ENCODE peak calls at places on chromosomes 1 and 21, in nine cellular contexts. Q is cardiac muscle cell, X is neural progenitor cell, D is adrenal gland, J is nephron progenitor cell, N is heart left ventricle, S is GM20000, U is dorsolateral prefrontal cortex, F is suprapubic skin. V is an unnamed sample.

GRCh38 chr1:34696230-34696629 is 58.6 kb upstream of the GJB5 start:
- DNase-seq in S (no peak), D (no peak), X (no peak), N (no peak), U (no peak), Q (no peak), J (no peak), F (no peak), V (no peak)

GRCh38 chr1:167726038-167726437 is 4.3 kb downstream of the MPZL1 start:
- DNase-seq in X (no peak), N (no peak), J (no peak), Q (no peak), S (no peak), U (no peak), D (no peak), F (no peak), V (no peak)

GRCh38 chr1:208654241-208654640 is 410.1 kb upstream of the PLXNA2 start:
- DNase-seq in X (peak), S (no peak), Q (peak), N (no peak), J (peak), U (no peak), F (no peak), D (no peak), V (no peak)

GRCh38 chr1:26838474-26839338 is 12.2 kb downstream of the ZDHHC18 start:
- DNase-seq in X (no peak), F (no peak), Q (no peak), S (peak), U (no peak), D (no peak), J (no peak), N (no peak), V (no peak)

GRCh38 chr1:153841463-153841994 is 66.3 kb downstream of the SLC27A3 start:
- DNase-seq in U (no peak), D (no peak), X (no peak), Q (no peak), J (no peak), S (no peak), F (no peak), N (no peak), V (no peak)

GRCh38 chr1:167059045-167059728 is 31.0 kb downstream of the GPA33 start:
- DNase-seq in N (peak), Q (peak), F (no peak), X (peak), U (peak), J (peak), D (peak), S (peak), V (no peak)

GRCh38 chr21:41631564-41632461 is 123.9 kb upstream of the TMPRSS2 start:
- DNase-seq in S (no peak), D (no peak), X (no peak), F (no peak), Q (no peak), N (no peak), J (no peak), U (no peak), V (no peak)

GRCh38 chr1:221105578-221105977 is 226.3 kb downstream of the HLX start:
- DNase-seq in F (no peak), X (no peak), D (no peak), J (no peak), U (no peak), S (no peak), Q (no peak), N (no peak), V (no peak)

GRCh38 chr1:50735443-50735842 is 224.6 kb downstream of the FAF1 start:
- DNase-seq in D (no peak), Q (peak), U (no peak), N (no peak), F (no peak), X (peak), J (no peak), S (peak), V (no peak)

GRCh38 chr1:51073456-51073855 is 28.6 kb upstream of the C1orf185 start:
- DNase-seq in F (no peak), U (no peak), D (no peak), X (no peak), N (no peak), Q (no peak), J (no peak), S (no peak), V (no peak)

DNA sequence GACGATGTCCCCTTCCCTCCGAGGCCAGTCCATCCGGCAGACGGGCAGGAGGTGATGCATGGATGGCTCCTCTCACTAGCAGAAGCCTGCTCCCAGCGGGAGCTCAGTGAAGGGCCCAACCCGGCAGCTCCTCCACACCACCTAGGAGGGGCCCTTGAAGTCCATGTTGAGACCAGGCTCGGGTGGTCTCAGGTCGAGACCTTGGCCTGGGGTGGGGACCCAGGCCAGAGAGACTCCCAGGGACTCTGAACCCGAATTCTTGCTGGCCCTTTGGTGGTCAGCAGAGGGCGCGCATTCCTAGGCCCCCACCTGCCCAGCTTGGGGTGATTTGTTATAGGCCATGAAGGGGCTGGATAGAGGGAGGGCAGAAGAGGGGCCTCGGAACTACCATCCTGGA is 642 bp upstream of the NT5C1A start:
- DNase-seq in F (no peak), D (no peak), N (no peak), Q (peak), U (no peak), X (peak), J (peak), S (peak), V (no peak)
- TF ChIP-seq CTCF in F (no peak), D (peak), N (peak), Q (peak), U (peak), X (peak), J (peak), S (peak), V (peak)

DNA sequence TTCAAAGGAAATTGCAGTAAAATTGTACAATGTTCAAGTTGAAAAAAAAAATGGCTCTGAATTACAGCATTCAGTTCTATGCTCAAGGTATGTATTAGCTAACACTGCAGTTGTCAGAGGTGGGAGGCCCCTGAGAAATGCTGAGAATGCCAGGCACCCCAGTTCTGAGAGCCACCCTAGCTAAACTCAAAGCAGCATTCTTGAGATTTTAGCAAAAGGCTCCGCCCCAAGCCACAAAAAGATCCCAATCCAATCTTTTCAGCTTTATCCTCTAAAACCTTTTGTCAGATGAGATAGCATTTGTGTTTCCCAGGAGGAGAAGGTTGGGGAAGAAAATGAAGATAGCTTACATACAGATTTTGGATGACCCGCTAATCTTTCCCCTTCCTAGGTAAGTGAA is 68.8 kb downstream of the SMYD2 start:
- DNase-seq in S (no peak), F (no peak), D (no peak), U (no peak), J (no peak), X (peak), N (no peak), Q (peak), V (no peak)
- TF ChIP-seq CTCF in S (no peak), F (no peak), D (no peak), U (no peak), J (no peak), X (no peak), N (no peak), Q (no peak), V (no peak)

GRCh38 chr1:84755216-84755615 is 65.0 kb upstream of the SSX2IP start:
- DNase-seq in J (no peak), D (no peak), X (no peak), N (no peak), U (no peak), S (no peak), F (no peak), Q (no peak), V (no peak)

GRCh38 chr1:84759756-84760155 is 69.5 kb upstream of the SSX2IP start:
- DNase-seq in S (no peak), J (no peak), Q (no peak), X (no peak), D (no peak), F (no peak), N (no peak), U (no peak), V (no peak)

GRCh38 chr1:84758968-84759491 is 68.8 kb upstream of the SSX2IP start:
- DNase-seq in N (no peak), D (no peak), U (peak), S (no peak), F (no peak), J (no peak), X (no peak), Q (no peak), V (no peak)

GRCh38 chr1:84756455-84757082 is 66.3 kb upstream of the SSX2IP start:
- DNase-seq in D (no peak), X (peak), F (no peak), Q (peak), J (no peak), U (no peak), N (no peak), S (no peak), V (no peak)

GRCh38 chr1:84757301-84757700 is 67.0 kb upstream of the SSX2IP start:
- DNase-seq in D (no peak), S (no peak), X (no peak), J (no peak), N (no peak), U (no peak), F (no peak), Q (no peak), V (no peak)
- TF ChIP-seq CTCF in D (no peak), S (no peak), X (peak), J (no peak), N (peak), U (no peak), F (no peak), Q (peak), V (no peak)

DNA sequence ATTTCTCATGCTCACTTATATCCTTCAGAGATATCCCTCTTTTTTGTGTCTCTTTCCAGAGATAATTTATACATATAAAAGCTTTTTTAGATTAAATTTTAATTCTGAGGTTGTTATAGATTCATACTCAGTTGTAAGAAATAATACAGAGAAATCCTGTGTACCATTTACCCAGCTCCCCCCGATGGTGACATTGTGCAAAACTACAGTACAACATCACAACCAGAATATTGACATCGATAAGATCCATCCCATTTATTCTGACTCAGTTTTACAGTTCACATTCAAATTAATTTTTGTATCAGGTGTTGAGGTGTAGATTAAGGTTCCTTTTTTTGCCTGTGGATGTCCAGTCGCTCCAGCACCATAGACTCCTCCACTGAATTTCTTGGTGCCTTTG is 14.3 kb downstream of the DMRTB1 start:
- DNase-seq in F (peak), D (no peak), Q (no peak), X (no peak), U (no peak), N (no peak), J (no peak), S (no peak), V (no peak)
- TF ChIP-seq CTCF in F (no peak), D (no peak), Q (peak), X (peak), U (peak), N (peak), J (no peak), S (peak), V (no peak)

DNA sequence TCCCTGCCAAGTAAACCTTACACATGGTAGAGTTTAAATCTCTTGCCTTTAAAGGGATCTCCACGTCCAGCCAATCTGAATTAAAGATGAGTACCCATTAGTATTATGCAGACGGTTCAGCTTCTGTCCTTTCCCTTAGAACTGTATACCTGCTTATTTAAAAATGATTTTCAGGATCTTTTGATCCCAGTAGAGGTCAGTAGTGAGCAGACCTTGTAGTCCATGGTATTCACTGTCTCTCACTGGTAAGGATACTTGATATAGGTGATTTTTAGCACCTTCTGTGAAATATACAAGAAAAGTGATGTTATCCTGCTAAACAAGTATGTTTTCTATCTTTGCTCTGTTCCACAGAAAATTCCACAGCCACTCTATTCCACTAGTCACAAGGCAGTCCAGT is 1211.6 kb upstream of the ADGRL4 start:
- DNase-seq in F (no peak), U (no peak), S (peak), N (no peak), J (peak), Q (peak), X (peak), D (no peak), V (no peak)
- TF ChIP-seq CTCF in F (peak), U (no peak), S (peak), N (peak), J (peak), Q (peak), X (peak), D (peak), V (peak)

DNA sequence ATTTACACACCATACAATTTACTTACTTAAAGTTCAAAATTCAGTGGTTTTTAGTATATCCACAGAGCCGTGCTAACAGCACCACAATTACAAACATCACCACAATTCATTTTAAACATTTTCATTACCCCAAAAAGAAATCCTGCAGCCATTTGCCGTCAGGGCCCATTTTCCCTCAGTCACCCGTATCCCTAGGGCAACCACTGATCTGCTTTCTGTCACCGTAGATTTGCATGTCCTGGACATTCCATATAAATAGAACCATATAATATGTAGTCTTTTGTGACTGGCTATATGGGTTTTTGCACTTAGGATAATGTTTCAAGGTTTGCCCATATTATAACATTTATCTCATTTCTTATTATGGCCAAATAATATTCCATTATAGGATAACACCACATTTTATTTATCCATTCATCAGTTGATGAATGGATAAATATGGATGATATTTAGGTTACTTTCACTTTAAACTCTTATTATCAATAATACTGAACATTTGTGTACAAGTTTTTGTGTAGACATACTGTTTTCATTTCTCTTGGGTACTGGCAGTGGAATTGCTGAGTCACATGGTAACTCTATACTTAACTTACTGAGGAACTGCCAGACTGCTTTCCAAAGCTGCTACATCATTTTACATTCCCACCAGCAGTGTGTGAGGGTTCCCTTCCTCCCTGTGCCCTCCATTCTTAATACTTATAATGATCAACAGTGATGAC is 68.9 kb downstream of the ST3GAL3 start:
- DNase-seq in N (no peak), D (no peak), F (no peak), Q (no peak), J (no peak), X (no peak), S (no peak), U (no peak), V (no peak)
- TF ChIP-seq CTCF in N (no peak), D (no peak), F (no peak), Q (no peak), J (no peak), X (no peak), S (no peak), U (no peak), V (no peak)

GRCh38 chr1:17909634-17910033 is 154.5 kb downstream of the ACTL8 start:
- DNase-seq in U (no peak), Q (peak), X (peak), F (peak), J (peak), N (no peak), D (no peak), S (no peak), V (no peak)
- TF ChIP-seq CTCF in U (no peak), Q (peak), X (peak), F (no peak), J (peak), N (peak), D (peak), S (no peak), V (no peak)

DNA sequence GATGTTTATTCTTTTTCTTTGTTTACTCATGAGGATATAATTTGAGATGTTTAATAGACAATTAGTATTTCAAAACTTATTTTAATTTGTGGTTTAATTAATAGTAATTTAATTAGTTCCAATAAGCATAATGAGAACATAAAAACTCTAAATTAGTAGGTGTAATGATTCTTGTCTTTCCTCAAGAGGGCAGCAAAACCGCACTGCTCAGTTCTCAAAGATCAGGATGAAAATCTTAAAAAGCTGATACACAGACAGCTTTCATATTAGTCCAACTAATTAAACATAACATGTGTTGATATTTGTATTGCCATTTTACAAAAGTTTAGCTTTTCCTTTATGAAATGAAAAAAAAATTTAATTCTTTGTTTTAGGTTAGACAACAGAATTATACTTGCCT is 106.7 kb upstream of the C21orf91 start:
- DNase-seq in U (no peak), X (peak), N (no peak), F (no peak), S (no peak), Q (peak), J (peak), D (no peak), V (no peak)
- TF ChIP-seq CTCF in U (peak), X (peak), N (peak), F (peak), S (no peak), Q (peak), J (peak), D (peak), V (no peak)

GRCh38 chr1:198794498-198794897 is 155.7 kb downstream of the PTPRC start:
- DNase-seq in D (no peak), X (no peak), N (no peak), F (no peak), J (no peak), Q (no peak), U (no peak), S (no peak), V (no peak)

DNA sequence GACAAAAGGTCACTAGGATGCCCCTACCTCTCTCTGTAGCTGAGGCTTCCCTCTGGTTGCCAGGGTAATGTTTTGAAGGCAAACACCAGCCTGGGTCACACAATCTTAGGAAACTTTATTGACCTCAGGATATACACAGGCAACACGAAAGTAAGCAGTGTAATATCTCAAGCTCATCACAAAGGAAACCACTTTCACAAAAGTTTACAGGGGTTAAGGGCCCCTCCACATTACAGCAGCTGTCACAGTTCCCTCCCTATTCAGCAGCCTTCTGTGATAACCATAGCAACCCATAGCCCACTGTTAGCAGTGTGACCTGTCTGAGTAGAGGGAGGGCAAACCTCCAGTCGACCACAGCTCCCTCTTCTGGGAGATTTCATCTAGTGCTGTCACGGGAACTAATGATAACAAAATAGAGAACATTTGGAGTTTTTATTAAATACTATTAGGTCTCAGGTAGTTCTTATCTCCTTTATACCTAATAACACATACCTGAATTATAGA is 149.8 kb downstream of the PTPRC start:
- DNase-seq in U (no peak), S (peak), D (no peak), F (no peak), X (peak), Q (peak), J (peak), N (no peak), V (no peak)
- TF ChIP-seq CTCF in U (peak), S (peak), D (no peak), F (no peak), X (peak), Q (peak), J (peak), N (peak), V (peak)

GRCh38 chr1:96756789-96757188 is 35.2 kb downstream of the PTBP2 start:
- DNase-seq in D (no peak), F (no peak), N (no peak), S (no peak), U (no peak), X (no peak), J (no peak), Q (no peak), V (no peak)
- TF ChIP-seq CTCF in D (no peak), F (no peak), N (peak), S (no peak), U (peak), X (no peak), J (no peak), Q (no peak), V (no peak)